ENCODE peak calls at places on chromosome 1, in five cellular contexts. U is KG1; I is NCI-H1417 treated with DMSO at 0.1 percent for 48 hours; S is stimulated activated CD8-positive, alpha-beta memory T cell treated with anti-CD3 and anti-CD28 coated beads, Interleukin-15, amount 100 ng/mL, for 24 hours; X is fibroblast of the aortic adventitia. V is an unnamed sample.

GRCh38 chr1:8155528-8156186 is 129.5 kb upstream of the ERRFI1 start:
- DNase-seq in S (no peak), I (no peak), U (no peak), X (peak; percentile 50), V (no peak)

GRCh38 chr1:70656371-70656770 is 245.3 kb downstream of the CTH start:
- DNase-seq in S (no peak), U (no peak), X (peak; percentile 25), I (no peak), V (no peak)

GRCh38 chr1:54989968-54990810 is 8.5 kb upstream of the BSND start:
- DNase-seq in U (no peak), X (peak; percentile 35), S (no peak), I (no peak), V (no peak)

GRCh38 chr1:29703596-29703995 is 467.3 kb downstream of the PTPRU start:
- DNase-seq in S (no peak), X (peak; percentile 62), U (no peak), I (no peak), V (no peak)

GRCh38 chr1:200410566-200410878 is 686 bp upstream of the ZNF281 start:
- DNase-seq in U (no peak), X (no peak), I (peak; percentile 66), S (no peak), V (no peak)

GRCh38 chr1:205048382-205048781 is 5.4 kb downstream of the CNTN2 start:
- DNase-seq in S (no peak), X (no peak), U (no peak), I (no peak), V (no peak)

GRCh38 chr1:168977618-168978017 is 128.9 kb upstream of the ATP1B1 start:
- DNase-seq in I (no peak), U (no peak), S (no peak), X (no peak), V (no peak)

GRCh38 chr1:207666342-207666741 is 21.4 kb downstream of the CR1L start:
- DNase-seq in U (no peak), X (no peak), I (no peak), S (no peak), V (no peak)

GRCh38 chr1:203287109-203287893 is 18.0 kb upstream of the BTG2 start:
- DNase-seq in U (peak; percentile 67), I (peak; percentile 9), S (no peak), X (no peak), V (no peak)

GRCh38 chr1:60903591-60903990 is 178.8 kb upstream of the NFIA start:
- DNase-seq in I (no peak), S (no peak), X (peak; percentile 52), U (no peak), V (no peak)

GRCh38 chr1:84573481-84573966 is 716 bp downstream of the CTBS start:
- DNase-seq in S (no peak), X (peak; percentile 25), I (no peak), U (peak; percentile 53), V (no peak)

GRCh38 chr1:114061431-114061830 is 82.2 kb downstream of the OLFML3 start:
- DNase-seq in I (no peak), S (no peak), X (no peak), U (no peak), V (no peak)

GRCh38 chr1:221670081-221670480 is 71.8 kb downstream of the DUSP10 start:
- DNase-seq in U (no peak), I (no peak), X (peak; percentile 56), S (no peak), V (no peak)

GRCh38 chr1:92219028-92219427 is 1.3 kb downstream of the C1orf146 start:
- DNase-seq in X (no peak), S (no peak), I (no peak), U (no peak), V (no peak)

GRCh38 chr1:156767879-156768608 is 709 bp downstream of the PRCC start:
- DNase-seq in S (no peak), I (no peak), U (no peak), X (peak; percentile 14), V (no peak)